ENCODE peak calls at places on chromosomes 4 and X, in nine cellular contexts. O, M, A, Z, D, F, T, L and Y are unnamed samples.

GRCh38 chr4:61204353-61204752 is 4.2 kb downstream of the ADGRL3 start:
- DNase-seq in M (peak), O (no peak), Z (no peak), T (no peak), D (no peak), F (no peak), A (no peak), L (no peak), Y (no peak)

GRCh38 chr4:185839204-185839712 is 27.3 kb upstream of the SORBS2 start:
- DNase-seq in F (peak), L (no peak), D (no peak), O (no peak), M (peak), A (no peak), T (no peak), Z (peak), Y (peak)

GRCh38 chr4:26308573-26308972 is 12.2 kb upstream of the RBPJ start:
- DNase-seq in O (no peak), Z (no peak), D (no peak), F (no peak), A (no peak), L (no peak), T (no peak), M (no peak), Y (no peak)

GRCh38 chrX:3811331-3812311 is 98.2 kb upstream of the PRKX start:
- DNase-seq in L (peak), O (peak), Z (no peak), M (no peak), T (peak), A (peak), F (peak), D (no peak), Y (peak)

GRCh38 chr4:100372432-100372831 is 145.4 kb downstream of the EMCN start:
- DNase-seq in T (no peak), D (no peak), M (no peak), O (no peak), Z (no peak), L (no peak), A (no peak), F (peak), Y (no peak)

GRCh38 chr4:169137555-169137920 is 127.5 kb upstream of the CBR4 start:
- DNase-seq in T (no peak), F (no peak), D (no peak), A (no peak), M (no peak), L (no peak), Z (no peak), O (no peak), Y (no peak)

GRCh38 chr4:107215222-107215621 is 179.1 kb upstream of the DKK2 start:
- DNase-seq in M (no peak), L (no peak), F (no peak), A (no peak), D (no peak), T (no peak), Z (no peak), O (no peak), Y (no peak)

GRCh38 chr4:144575181-144575580 is 70.8 kb upstream of the HHIP start:
- DNase-seq in T (no peak), Z (no peak), D (no peak), M (no peak), F (no peak), L (no peak), O (no peak), A (no peak), Y (no peak)

GRCh38 chr4:67542076-67542475 is 3.2 kb downstream of the CENPC start:
- DNase-seq in M (no peak), D (no peak), T (no peak), Z (no peak), L (no peak), A (no peak), O (no peak), F (no peak), Y (no peak)

GRCh38 chr4:158319880-158320279 is 109.6 kb downstream of the TMEM144 start:
- DNase-seq in L (no peak), M (no peak), D (no peak), T (no peak), O (no peak), Z (no peak), A (no peak), F (no peak), Y (no peak)

GRCh38 chr4:2263701-2264321 is 1.9 kb upstream of the MXD4 start:
- DNase-seq in L (no peak), D (no peak), F (no peak), O (no peak), T (peak), A (no peak), M (no peak), Z (no peak), Y (no peak)

GRCh38 chrX:115367956-115368355 is 78.4 kb downstream of the LUZP4 start:
- DNase-seq in L (no peak), T (no peak), O (no peak), Z (no peak), A (no peak), D (no peak), M (no peak), F (no peak), Y (no peak)

GRCh38 chrX:139974496-139974895 is 9.2 kb upstream of the CXorf66 start:
- DNase-seq in A (no peak), Z (no peak), D (no peak), L (no peak), T (no peak), F (no peak), M (no peak), O (no peak), Y (no peak)

GRCh38 chr4:139243448-139244365 is 36.3 kb downstream of the MGARP start:
- DNase-seq in L (no peak), A (no peak), F (no peak), Z (peak), T (no peak), O (no peak), D (no peak), M (peak), Y (peak)

GRCh38 chr4:2330119-2331042 is 68.5 kb upstream of the MXD4 start:
- DNase-seq in F (peak), M (peak), O (no peak), D (no peak), Z (peak), A (no peak), T (no peak), L (no peak), Y (peak)

GRCh38 chrX:2642791-2643190 is 48.3 kb upstream of the CD99 start:
- DNase-seq in Z (no peak), T (no peak), O (no peak), A (no peak), M (no peak), D (no peak), F (no peak), L (no peak), Y (no peak)

GRCh38 chr4:70874268-70875156 is 27.7 kb upstream of the MOB1B start:
- DNase-seq in T (no peak), O (no peak), Z (no peak), L (peak), A (no peak), M (no peak), D (no peak), F (no peak), Y (no peak)

GRCh38 chr4:148315049-148315448 is 127.2 kb downstream of the NR3C2 start:
- DNase-seq in O (no peak), M (peak), T (no peak), F (no peak), D (no peak), A (no peak), Z (no peak), L (no peak), Y (peak)

GRCh38 chr4:134708616-134709015 is 507.0 kb upstream of the PABPC4L start:
- DNase-seq in O (no peak), F (no peak), L (no peak), Z (no peak), D (no peak), A (no peak), T (no peak), M (no peak), Y (no peak)

GRCh38 chrX:96987228-96987627 is 103.5 kb downstream of the RPA4 start:
- DNase-seq in O (no peak), F (no peak), L (no peak), M (no peak), Z (peak), A (no peak), D (no peak), T (no peak), Y (peak)

GRCh38 chr4:133801858-133802257 is 399.7 kb downstream of the PABPC4L start:
- DNase-seq in Z (no peak), L (no peak), T (no peak), F (no peak), O (no peak), M (no peak), D (no peak), A (no peak), Y (no peak)

GRCh38 chrX:150324035-150324728 is 38.9 kb upstream of the MAMLD1 start:
- DNase-seq in O (no peak), D (no peak), Z (peak), M (peak), T (no peak), A (no peak), L (no peak), F (peak), Y (peak)

GRCh38 chr4:45650545-45650944 is 473.3 kb downstream of the GABRG1 start:
- DNase-seq in D (no peak), Z (no peak), F (no peak), M (no peak), O (no peak), A (no peak), T (no peak), L (no peak), Y (no peak)

GRCh38 chrX:1178580-1179057 is 33.8 kb downstream of the CRLF2 start:
- DNase-seq in O (no peak), T (no peak), F (no peak), A (peak), L (no peak), D (no peak), Z (peak), M (no peak), Y (no peak)

GRCh38 chr4:153131478-153132069 is 72.7 kb upstream of the TRIM2 start:
- DNase-seq in Z (no peak), T (no peak), A (no peak), L (no peak), M (no peak), D (no peak), F (no peak), O (no peak), Y (no peak)

GRCh38 chr4:94545296-94545695 is 93.6 kb downstream of the PDLIM5 start:
- DNase-seq in D (no peak), O (no peak), M (peak), Z (no peak), T (no peak), F (no peak), A (no peak), L (no peak), Y (peak)

GRCh38 chrX:113512700-113513395 is 672.2 kb upstream of the AMOT start:
- DNase-seq in F (peak), M (peak), L (no peak), Z (no peak), O (no peak), D (no peak), T (no peak), A (no peak), Y (peak)

GRCh38 chrX:106959897-106960296 is 39.7 kb downstream of the CLDN2 start:
- DNase-seq in A (no peak), O (no peak), M (peak), L (no peak), T (no peak), D (no peak), Z (no peak), F (peak), Y (peak)

GRCh38 chr4:16598241-16599224 is 299.9 kb downstream of the LDB2 start:
- DNase-seq in L (no peak), O (no peak), D (no peak), A (no peak), M (no peak), T (no peak), F (no peak), Z (no peak), Y (peak)

GRCh38 chr4:87101543-87102199 is 118.7 kb downstream of the KLHL8 start:
- DNase-seq in F (no peak), D (no peak), M (no peak), Z (no peak), L (no peak), T (no peak), O (no peak), A (no peak), Y (no peak)

GRCh38 chr4:87543835-87544461 is 14.8 kb upstream of the SPARCL1 start:
- DNase-seq in O (no peak), A (no peak), L (no peak), T (no peak), D (no peak), F (peak), M (peak), Z (no peak), Y (peak)

GRCh38 chr4:105550641-105551040 is 1.8 kb upstream of the ARHGEF38 start:
- DNase-seq in A (no peak), L (no peak), O (no peak), T (no peak), M (peak), F (no peak), D (no peak), Z (no peak), Y (no peak)

GRCh38 chr4:159103406-159104131 is 690 bp downstream of the RAPGEF2 start:
- DNase-seq in D (peak), F (peak), O (peak), A (peak), T (peak), Z (no peak), M (no peak), L (peak), Y (peak)

GRCh38 chrX:1893758-1894294 is 279.0 kb downstream of the ASMT start:
- DNase-seq in O (no peak), F (no peak), Z (no peak), D (no peak), T (no peak), M (no peak), L (no peak), A (no peak), Y (no peak)